ENCODE peak calls at places on chromosomes 6 and 20, in five cellular contexts. V, C, U, O and Q are unnamed samples.

GRCh38 chr6:9126845-9127560 is 691.7 kb upstream of the SLC35B3 start:
- DNase-seq in V (no peak), O (peak; percentile 38), U (no peak), C (no peak), Q (no peak)

GRCh38 chr6:12717356-12717755 is 789 bp downstream of the PHACTR1 start:
- DNase-seq in C (no peak), V (no peak), O (no peak), U (no peak), Q (no peak)

GRCh38 chr6:37493047-37493995 is 6.4 kb downstream of the CCDC167 start:
- DNase-seq in V (no peak), O (no peak), U (no peak), C (peak; percentile 94), Q (no peak)

GRCh38 chr6:157570752-157571151 is 189.8 kb downstream of the ZDHHC14 start:
- DNase-seq in V (peak; percentile 82), O (no peak), U (no peak), C (no peak), Q (no peak)

GRCh38 chr20:50245561-50246366 is 55.1 kb downstream of the CEBPB start:
- DNase-seq in O (peak; percentile 80), U (no peak), C (no peak), V (no peak), Q (peak; percentile 15)

GRCh38 chr6:147853574-147853973 is 345.1 kb downstream of the SAMD5 start:
- DNase-seq in V (no peak), C (no peak), O (no peak), U (no peak), Q (no peak)

GRCh38 chr6:117169781-117170281 is 95.5 kb upstream of the VGLL2 start:
- DNase-seq in O (no peak), C (no peak), U (no peak), V (no peak), Q (no peak)

GRCh38 chr6:7719364-7719763 is 6.5 kb upstream of the BMP6 start:
- DNase-seq in U (no peak), C (no peak), V (no peak), O (no peak), Q (no peak)

GRCh38 chr6:168133186-168133585 is 54.2 kb upstream of the FRMD1 start:
- DNase-seq in O (peak; percentile 55), V (no peak), C (no peak), U (no peak), Q (no peak)

GRCh38 chr6:108804976-108805375 is 43.2 kb upstream of the ARMC2 start:
- DNase-seq in V (no peak), U (no peak), C (no peak), O (no peak), Q (no peak)

GRCh38 chr20:46366826-46367225 is 39.6 kb downstream of the ELMO2 start:
- DNase-seq in U (no peak), O (no peak), V (no peak), C (no peak), Q (no peak)

GRCh38 chr6:36851149-36851614 is 11.9 kb upstream of the CPNE5 start:
- DNase-seq in C (peak; percentile 61), O (peak; percentile 92), V (peak; percentile 71), U (peak; percentile 70), Q (peak; percentile 73)

GRCh38 chr6:80638222-80639055 is 532.0 kb downstream of the BCKDHB start:
- DNase-seq in O (peak; percentile 94), C (no peak), V (no peak), U (no peak), Q (peak; percentile 18)

GRCh38 chr20:62197801-62198200 is 15.0 kb downstream of the MTG2 start:
- DNase-seq in O (no peak), V (no peak), U (no peak), C (no peak), Q (no peak)

GRCh38 chr20:652611-653109 is 340 bp downstream of the SRXN1 start:
- DNase-seq in V (no peak), U (no peak), C (no peak), O (peak; percentile 60), Q (no peak)

GRCh38 chr6:69696273-69696672 is 100.5 kb downstream of the LMBRD1 start:
- DNase-seq in C (no peak), U (no peak), O (no peak), V (no peak), Q (no peak)

GRCh38 chr20:10278416-10278815 is 59.8 kb downstream of the SNAP25 start:
- DNase-seq in C (no peak), O (no peak), V (no peak), U (no peak), Q (no peak)

GRCh38 chr20:58711266-58712051 is 18.9 kb downstream of the NPEPL1 start:
- DNase-seq in C (no peak), O (no peak), V (no peak), U (no peak), Q (no peak)

GRCh38 chr6:150940951-150941350 is 75.4 kb downstream of the MTHFD1L start:
- DNase-seq in V (no peak), U (no peak), O (no peak), C (no peak), Q (no peak)

GRCh38 chr6:167993169-167993568 is 4.3 kb upstream of the KIF25 start:
- DNase-seq in U (no peak), V (no peak), C (no peak), O (peak; percentile 34), Q (no peak)

GRCh38 chr6:168213121-168213524 is 106.5 kb downstream of the DACT2 start:
- DNase-seq in U (no peak), O (no peak), C (no peak), V (no peak), Q (no peak)

GRCh38 chr6:139154885-139155547 is 20.1 kb downstream of the HECA start:
- DNase-seq in O (no peak), C (no peak), V (no peak), U (no peak), Q (no peak)

GRCh38 chr6:16925461-16925860 is 164.2 kb upstream of the ATXN1 start:
- DNase-seq in V (no peak), U (no peak), C (no peak), O (no peak), Q (no peak)

GRCh38 chr6:170269873-170270541 is 20.9 kb downstream of the DLL1 start:
- DNase-seq in O (no peak), V (no peak), U (no peak), C (no peak), Q (no peak)

GRCh38 chr20:62219992-62220665 is at the start of gene HRH3:
- DNase-seq in V (peak; percentile 56), C (peak; percentile 33), U (peak; percentile 78), O (peak; percentile 34), Q (no peak)

GRCh38 chr6:93391982-93392381 is 27.4 kb downstream of the EPHA7 start:
- DNase-seq in V (no peak), C (no peak), U (no peak), O (peak; percentile 0), Q (no peak)

GRCh38 chr6:52102330-52102932 is 15.0 kb upstream of the PKHD1 start:
- DNase-seq in U (no peak), O (no peak), V (no peak), C (no peak), Q (no peak)

GRCh38 chr6:36353411-36353915 is 16.8 kb upstream of the BNIP5 start:
- DNase-seq in U (no peak), C (no peak), V (no peak), O (no peak), Q (no peak)

GRCh38 chr6:131390322-131390721 is 182.7 kb upstream of the ARG1 start:
- DNase-seq in V (no peak), O (no peak), C (no peak), U (no peak), Q (no peak)

GRCh38 chr6:40436685-40437604 is 150.2 kb downstream of the LRFN2 start:
- DNase-seq in U (no peak), O (no peak), C (peak; percentile 27), V (no peak), Q (no peak)

GRCh38 chr6:135212020-135212806 is 31.1 kb downstream of the MYB start:
- DNase-seq in V (no peak), U (no peak), C (no peak), O (no peak), Q (peak; percentile 56)